ENCODE peak calls at places on chromosomes 3 and 15, in six cellular contexts. One of them, this sample, is unnamed.

GRCh38 chr3:165459924-165460540 is 263.8 kb upstream of the SLITRK3 start:
- DNase-seq in stomach: no peak
- DNase-seq in left lung: no peak
- DNase-seq in cardiac muscle cell: no peak
- DNase-seq in CD8-positive, alpha-beta T cell: no peak
- DNase-seq in right cardiac atrium: no peak
- DNase-seq in this sample: no peak

GRCh38 chr3:118618247-118619040 is 416.2 kb downstream of the IGSF11 start:
- DNase-seq in CD8-positive, alpha-beta T cell: no peak
- DNase-seq in stomach: no peak
- DNase-seq in left lung: no peak
- DNase-seq in right cardiac atrium: no peak
- DNase-seq in cardiac muscle cell: no peak
- DNase-seq in this sample: no peak

GRCh38 chr15:52180196-52180835 is 10.9 kb downstream of the GNB5 start:
- DNase-seq in left lung: no peak
- DNase-seq in CD8-positive, alpha-beta T cell: peak; percentile 25
- DNase-seq in right cardiac atrium: peak; percentile 61
- DNase-seq in stomach: no peak
- DNase-seq in cardiac muscle cell: no peak
- DNase-seq in this sample: peak; percentile 34

GRCh38 chr3:122003112-122003511 is 18.9 kb downstream of the ILDR1 start:
- DNase-seq in right cardiac atrium: no peak
- DNase-seq in CD8-positive, alpha-beta T cell: no peak
- DNase-seq in left lung: no peak
- DNase-seq in stomach: no peak
- DNase-seq in cardiac muscle cell: no peak
- DNase-seq in this sample: no peak

GRCh38 chr15:74460903-74461846 is at the start of gene UBL7:
- DNase-seq in CD8-positive, alpha-beta T cell: peak; percentile 97
- DNase-seq in left lung: peak; percentile 98
- DNase-seq in stomach: peak; percentile 98
- DNase-seq in cardiac muscle cell: peak; percentile 99
- DNase-seq in right cardiac atrium: peak; percentile 99
- DNase-seq in this sample: peak; percentile 90

GRCh38 chr3:188123170-188123920 is 30.6 kb upstream of the LPP start:
- DNase-seq in CD8-positive, alpha-beta T cell: no peak
- DNase-seq in left lung: no peak
- DNase-seq in right cardiac atrium: no peak
- DNase-seq in cardiac muscle cell: no peak
- DNase-seq in stomach: no peak
- DNase-seq in this sample: no peak

GRCh38 chr3:30510596-30510995 is 95.8 kb upstream of the TGFBR2 start:
- DNase-seq in right cardiac atrium: no peak
- DNase-seq in cardiac muscle cell: no peak
- DNase-seq in left lung: no peak
- DNase-seq in stomach: no peak
- DNase-seq in CD8-positive, alpha-beta T cell: no peak
- DNase-seq in this sample: no peak

GRCh38 chr3:136960838-136961836 is 3.4 kb downstream of the IL20RB start:
- DNase-seq in stomach: no peak
- DNase-seq in CD8-positive, alpha-beta T cell: no peak
- DNase-seq in right cardiac atrium: no peak
- DNase-seq in left lung: no peak
- DNase-seq in cardiac muscle cell: no peak
- DNase-seq in this sample: no peak

GRCh38 chr3:21117397-21117796 is 633.6 kb downstream of the ZNF385D start:
- DNase-seq in left lung: no peak
- DNase-seq in right cardiac atrium: no peak
- DNase-seq in CD8-positive, alpha-beta T cell: no peak
- DNase-seq in stomach: no peak
- DNase-seq in cardiac muscle cell: no peak
- DNase-seq in this sample: no peak

GRCh38 chr15:20671665-20672064 is 130.1 kb upstream of the GOLGA6L6 start:
- DNase-seq in stomach: no peak
- DNase-seq in CD8-positive, alpha-beta T cell: no peak
- DNase-seq in cardiac muscle cell: no peak
- DNase-seq in right cardiac atrium: no peak
- DNase-seq in left lung: no peak
- DNase-seq in this sample: no peak

GRCh38 chr15:40222146-40222545 is 16.7 kb upstream of the PAK6 start:
- DNase-seq in CD8-positive, alpha-beta T cell: no peak
- DNase-seq in cardiac muscle cell: no peak
- DNase-seq in left lung: no peak
- DNase-seq in stomach: no peak
- DNase-seq in right cardiac atrium: no peak
- DNase-seq in this sample: no peak

GRCh38 chr3:156184156-156184555 is 63.8 kb downstream of the KCNAB1 start:
- DNase-seq in right cardiac atrium: no peak
- DNase-seq in CD8-positive, alpha-beta T cell: no peak
- DNase-seq in stomach: no peak
- DNase-seq in cardiac muscle cell: no peak
- DNase-seq in left lung: no peak
- DNase-seq in this sample: no peak

GRCh38 chr3:125280966-125281365 is 68.4 kb upstream of the SLC12A8 start:
- DNase-seq in cardiac muscle cell: no peak
- DNase-seq in left lung: no peak
- DNase-seq in CD8-positive, alpha-beta T cell: no peak
- DNase-seq in right cardiac atrium: no peak
- DNase-seq in stomach: no peak
- DNase-seq in this sample: no peak

GRCh38 chr15:43190178-43190577 is 5.0 kb downstream of the CCNDBP1 start:
- DNase-seq in CD8-positive, alpha-beta T cell: no peak
- DNase-seq in stomach: peak; percentile 56
- DNase-seq in cardiac muscle cell: no peak
- DNase-seq in right cardiac atrium: peak; percentile 84
- DNase-seq in left lung: no peak
- DNase-seq in this sample: no peak

GRCh38 chr3:149163066-149163465 is 33.6 kb downstream of the HPS3 start:
- DNase-seq in right cardiac atrium: no peak
- DNase-seq in stomach: no peak
- DNase-seq in CD8-positive, alpha-beta T cell: no peak
- DNase-seq in cardiac muscle cell: no peak
- DNase-seq in left lung: no peak
- DNase-seq in this sample: no peak

GRCh38 chr3:139301183-139301582 is 42.6 kb upstream of the MRPS22 start:
- DNase-seq in left lung: no peak
- DNase-seq in CD8-positive, alpha-beta T cell: no peak
- DNase-seq in right cardiac atrium: no peak
- DNase-seq in stomach: no peak
- DNase-seq in cardiac muscle cell: no peak
- DNase-seq in this sample: no peak

GRCh38 chr3:197026481-197026866 is 3.1 kb downstream of the MELTF start:
- DNase-seq in CD8-positive, alpha-beta T cell: no peak
- DNase-seq in stomach: no peak
- DNase-seq in left lung: no peak
- DNase-seq in cardiac muscle cell: no peak
- DNase-seq in right cardiac atrium: peak; percentile 44
- DNase-seq in this sample: no peak

GRCh38 chr3:39192490-39193092 is at the start of gene XIRP1:
- DNase-seq in right cardiac atrium: peak; percentile 65
- DNase-seq in CD8-positive, alpha-beta T cell: no peak
- DNase-seq in left lung: no peak
- DNase-seq in stomach: no peak
- DNase-seq in cardiac muscle cell: peak; percentile 74
- DNase-seq in this sample: no peak

GRCh38 chr15:40925863-40926658 is 3.1 kb upstream of the DLL4 start:
- DNase-seq in CD8-positive, alpha-beta T cell: no peak
- DNase-seq in stomach: no peak
- DNase-seq in cardiac muscle cell: peak; percentile 49
- DNase-seq in left lung: no peak
- DNase-seq in right cardiac atrium: no peak
- DNase-seq in this sample: no peak

GRCh38 chr3:55634345-55634744 is 147.2 kb upstream of the WNT5A start:
- DNase-seq in stomach: no peak
- DNase-seq in left lung: no peak
- DNase-seq in CD8-positive, alpha-beta T cell: no peak
- DNase-seq in right cardiac atrium: no peak
- DNase-seq in cardiac muscle cell: no peak
- DNase-seq in this sample: no peak

GRCh38 chr3:146337991-146338390 is 87.1 kb upstream of the PLSCR4 start:
- DNase-seq in left lung: no peak
- DNase-seq in cardiac muscle cell: no peak
- DNase-seq in stomach: no peak
- DNase-seq in CD8-positive, alpha-beta T cell: no peak
- DNase-seq in right cardiac atrium: no peak
- DNase-seq in this sample: no peak

GRCh38 chr15:46773016-46773415 is 944.3 kb upstream of the SEMA6D start:
- DNase-seq in right cardiac atrium: no peak
- DNase-seq in left lung: no peak
- DNase-seq in cardiac muscle cell: no peak
- DNase-seq in stomach: no peak
- DNase-seq in CD8-positive, alpha-beta T cell: no peak
- DNase-seq in this sample: no peak
- H3K9me3 ChIP-seq in right cardiac atrium: peaks cover 2% of the 10 kb centered on the region
- H3K9me3 ChIP-seq in left lung: no peaks in the 10 kb centered on the region
- H3K9me3 ChIP-seq in cardiac muscle cell: no peaks in the 10 kb centered on the region
- H3K9me3 ChIP-seq in stomach: peaks cover 16% of the 10 kb centered on the region
- H3K9me3 ChIP-seq in CD8-positive, alpha-beta T cell: no peaks in the 10 kb centered on the region
- H3K9me3 ChIP-seq in this sample: no peaks in the 10 kb centered on the region

DNA sequence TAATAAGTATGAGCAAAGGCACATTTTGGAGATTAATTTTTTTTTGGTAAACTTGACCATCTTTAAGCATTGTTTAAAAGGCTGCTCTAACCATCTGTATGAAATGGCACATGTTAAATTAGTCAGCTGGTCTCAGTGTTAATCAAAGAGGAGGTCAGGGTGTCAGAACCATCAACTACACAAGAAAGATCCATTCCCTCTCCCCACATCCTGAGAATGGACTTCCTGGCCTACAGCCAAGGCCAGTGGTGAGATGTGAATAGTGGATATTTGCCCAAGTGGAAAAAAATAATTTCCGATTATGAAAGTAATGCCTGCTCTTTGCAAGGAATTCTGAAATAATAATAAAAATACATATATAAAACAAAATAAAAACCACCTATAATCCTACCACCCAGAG is 641.7 kb downstream of the NR2F2 start:
- DNase-seq in cardiac muscle cell: no peak
- DNase-seq in stomach: no peak
- DNase-seq in CD8-positive, alpha-beta T cell: no peak
- DNase-seq in right cardiac atrium: no peak
- DNase-seq in left lung: no peak
- DNase-seq in this sample: no peak
- H3K9me3 ChIP-seq in cardiac muscle cell: no peaks in the 10 kb centered on the region
- H3K9me3 ChIP-seq in stomach: no peaks in the 10 kb centered on the region
- H3K9me3 ChIP-seq in CD8-positive, alpha-beta T cell: no peaks in the 10 kb centered on the region
- H3K9me3 ChIP-seq in right cardiac atrium: no peaks in the 10 kb centered on the region
- H3K9me3 ChIP-seq in left lung: no peaks in the 10 kb centered on the region
- H3K9me3 ChIP-seq in this sample: no peaks in the 10 kb centered on the region

DNA sequence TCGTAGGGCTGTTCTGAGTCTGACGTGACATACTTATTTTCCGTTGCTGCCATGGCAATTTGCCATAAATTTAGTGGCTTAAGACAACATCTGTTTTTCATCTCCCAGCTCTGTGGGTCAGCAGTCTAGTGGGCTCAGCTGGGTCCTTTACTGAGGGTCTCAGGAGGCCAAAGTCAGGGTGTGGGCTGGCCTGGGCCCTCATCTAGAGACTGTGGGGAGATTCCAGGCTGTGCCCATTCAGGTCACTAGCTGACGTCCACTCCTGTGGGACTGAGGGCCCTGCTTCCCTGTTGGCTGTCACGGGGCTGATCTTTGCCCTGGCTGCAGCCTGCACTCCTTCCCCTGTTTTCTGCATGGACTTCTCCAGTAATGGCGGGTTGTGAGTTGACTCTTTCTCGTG is 19.1 kb downstream of the FGD5 start:
- DNase-seq in left lung: no peak
- DNase-seq in CD8-positive, alpha-beta T cell: no peak
- DNase-seq in right cardiac atrium: peak; percentile 64
- DNase-seq in cardiac muscle cell: no peak
- DNase-seq in stomach: no peak
- DNase-seq in this sample: no peak
- H3K9me3 ChIP-seq in left lung: no peaks in the 10 kb centered on the region
- H3K9me3 ChIP-seq in CD8-positive, alpha-beta T cell: no peaks in the 10 kb centered on the region
- H3K9me3 ChIP-seq in right cardiac atrium: no peaks in the 10 kb centered on the region
- H3K9me3 ChIP-seq in cardiac muscle cell: no peaks in the 10 kb centered on the region
- H3K9me3 ChIP-seq in stomach: no peaks in the 10 kb centered on the region
- H3K9me3 ChIP-seq in this sample: no peaks in the 10 kb centered on the region

GRCh38 chr15:98835889-98836288 is 171.7 kb downstream of the PGPEP1L start:
- DNase-seq in CD8-positive, alpha-beta T cell: no peak
- DNase-seq in stomach: no peak
- DNase-seq in right cardiac atrium: no peak
- DNase-seq in left lung: no peak
- DNase-seq in cardiac muscle cell: no peak
- DNase-seq in this sample: no peak

GRCh38 chr15:98826658-98827057 is 178.3 kb downstream of the IGF1R start:
- DNase-seq in stomach: no peak
- DNase-seq in cardiac muscle cell: no peak
- DNase-seq in CD8-positive, alpha-beta T cell: no peak
- DNase-seq in right cardiac atrium: no peak
- DNase-seq in left lung: no peak
- DNase-seq in this sample: no peak

GRCh38 chr15:98824595-98824994 is 176.3 kb downstream of the IGF1R start:
- DNase-seq in CD8-positive, alpha-beta T cell: no peak
- DNase-seq in cardiac muscle cell: no peak
- DNase-seq in stomach: no peak
- DNase-seq in right cardiac atrium: no peak
- DNase-seq in left lung: no peak
- DNase-seq in this sample: no peak

GRCh38 chr15:98834976-98835375 is 172.6 kb downstream of the PGPEP1L start:
- DNase-seq in stomach: no peak
- DNase-seq in right cardiac atrium: no peak
- DNase-seq in cardiac muscle cell: no peak
- DNase-seq in left lung: no peak
- DNase-seq in CD8-positive, alpha-beta T cell: no peak
- DNase-seq in this sample: no peak

DNA sequence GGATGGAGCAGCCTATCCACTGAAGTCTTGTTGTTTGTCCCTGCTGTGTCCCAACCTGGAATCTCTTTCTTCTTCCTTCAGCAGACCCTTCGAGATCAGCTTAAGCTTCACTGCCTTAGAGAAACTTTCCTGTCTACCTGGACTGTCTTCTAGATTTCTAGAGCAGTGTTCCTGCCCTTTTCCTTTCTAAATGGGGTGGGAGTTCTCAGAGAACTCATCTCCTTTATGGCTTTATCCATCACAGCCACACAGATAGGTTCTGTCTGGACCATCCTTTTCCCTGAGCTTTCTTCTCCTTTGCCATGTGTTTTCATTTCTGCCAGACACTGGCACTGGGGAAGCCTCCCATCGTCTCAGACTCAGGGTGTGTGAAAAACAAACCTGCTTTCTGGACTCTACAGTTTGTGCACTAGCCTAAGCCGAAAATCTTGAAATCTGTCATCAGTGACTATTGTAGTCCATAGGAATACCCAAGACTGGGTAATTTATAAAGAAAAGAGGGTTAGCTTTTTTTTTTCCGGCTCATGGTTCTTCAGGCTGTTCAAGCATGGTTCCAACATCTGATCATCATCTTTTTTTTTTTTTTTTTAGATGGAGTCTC is 177.5 kb downstream of the PGPEP1L start:
- DNase-seq in right cardiac atrium: no peak
- DNase-seq in cardiac muscle cell: no peak
- DNase-seq in stomach: no peak
- DNase-seq in CD8-positive, alpha-beta T cell: no peak
- DNase-seq in left lung: no peak
- DNase-seq in this sample: no peak
- H3K9me3 ChIP-seq in right cardiac atrium: peaks cover 5% of the 10 kb centered on the region
- H3K9me3 ChIP-seq in cardiac muscle cell: peaks cover 2% of the 10 kb centered on the region
- H3K9me3 ChIP-seq in stomach: peaks cover 51% of the 10 kb centered on the region
- H3K9me3 ChIP-seq in CD8-positive, alpha-beta T cell: peaks cover 26% of the 10 kb centered on the region
- H3K9me3 ChIP-seq in left lung: no peaks in the 10 kb centered on the region
- H3K9me3 ChIP-seq in this sample: peaks cover 20% of the 10 kb centered on the region

This sample was measured in effector memory CD4-positive, alpha-beta T cell.